ENCODE peak calls at places on chromosomes 6 and 20, in ten cellular contexts. S is heart right ventricle, Z is fibroblast of mammary gland, Q is endothelial cell, P is AG04450, D is GM20000, L is glutamatergic neuron, I is AG09309, B is ovary, C is adrenal gland. H is an unnamed sample.

GRCh38 chr6:155381856-155382690 is 67.8 kb upstream of the TFB1M start:
- DNase-seq in P (peak; percentile 88), L (no peak), B (no peak), D (no peak), Z (peak; percentile 96), I (peak; percentile 40), S (no peak), Q (no peak), C (no peak), H (no peak)

GRCh38 chr20:58438970-58439808 is 50.2 kb downstream of the VAPB start:
- DNase-seq in Q (no peak), C (no peak), I (no peak), Z (no peak), L (no peak), D (no peak), B (no peak), P (no peak), S (no peak), H (no peak)

GRCh38 chr20:61251529-61252393 is at the start of gene CDH4:
- DNase-seq in I (no peak), Q (peak; percentile 20), L (peak; percentile 53), C (no peak), B (no peak), S (no peak), P (no peak), D (no peak), Z (no peak), H (no peak)

GRCh38 chr6:87722831-87723726 is 21.0 kb upstream of the AKIRIN2 start:
- DNase-seq in I (peak; percentile 88), S (peak; percentile 71), D (no peak), L (no peak), Q (no peak), B (no peak), Z (peak; percentile 98), P (peak; percentile 85), C (peak; percentile 85), H (no peak)

GRCh38 chr6:5537967-5538366 is 276.7 kb downstream of the FARS2 start:
- DNase-seq in D (no peak), P (no peak), B (no peak), L (no peak), Z (peak; percentile 65), I (peak; percentile 34), S (no peak), C (no peak), Q (no peak), H (no peak)

GRCh38 chr6:157304840-157305675 is 18.3 kb downstream of the TMEM242 start:
- DNase-seq in C (peak; percentile 78), Q (peak; percentile 26), P (no peak), L (no peak), D (no peak), B (no peak), I (no peak), Z (no peak), S (no peak), H (no peak)

GRCh38 chr6:157867155-157867559 is 44.1 kb downstream of the SNX9 start:
- DNase-seq in Z (peak; percentile 61), L (no peak), P (no peak), C (no peak), I (no peak), B (peak; percentile 14), Q (no peak), D (no peak), S (no peak), H (no peak)

GRCh38 chr6:5511924-5512323 is 250.6 kb downstream of the FARS2 start:
- DNase-seq in P (peak; percentile 21), C (no peak), B (no peak), L (no peak), I (peak; percentile 77), S (no peak), Q (no peak), D (no peak), Z (peak; percentile 77), H (no peak)

GRCh38 chr20:53622247-53623114 is 28.8 kb upstream of the ZNF217 start:
- DNase-seq in C (no peak), S (no peak), P (no peak), L (no peak), I (no peak), B (peak; percentile 23), Z (no peak), Q (no peak), D (no peak), H (no peak)

DNA sequence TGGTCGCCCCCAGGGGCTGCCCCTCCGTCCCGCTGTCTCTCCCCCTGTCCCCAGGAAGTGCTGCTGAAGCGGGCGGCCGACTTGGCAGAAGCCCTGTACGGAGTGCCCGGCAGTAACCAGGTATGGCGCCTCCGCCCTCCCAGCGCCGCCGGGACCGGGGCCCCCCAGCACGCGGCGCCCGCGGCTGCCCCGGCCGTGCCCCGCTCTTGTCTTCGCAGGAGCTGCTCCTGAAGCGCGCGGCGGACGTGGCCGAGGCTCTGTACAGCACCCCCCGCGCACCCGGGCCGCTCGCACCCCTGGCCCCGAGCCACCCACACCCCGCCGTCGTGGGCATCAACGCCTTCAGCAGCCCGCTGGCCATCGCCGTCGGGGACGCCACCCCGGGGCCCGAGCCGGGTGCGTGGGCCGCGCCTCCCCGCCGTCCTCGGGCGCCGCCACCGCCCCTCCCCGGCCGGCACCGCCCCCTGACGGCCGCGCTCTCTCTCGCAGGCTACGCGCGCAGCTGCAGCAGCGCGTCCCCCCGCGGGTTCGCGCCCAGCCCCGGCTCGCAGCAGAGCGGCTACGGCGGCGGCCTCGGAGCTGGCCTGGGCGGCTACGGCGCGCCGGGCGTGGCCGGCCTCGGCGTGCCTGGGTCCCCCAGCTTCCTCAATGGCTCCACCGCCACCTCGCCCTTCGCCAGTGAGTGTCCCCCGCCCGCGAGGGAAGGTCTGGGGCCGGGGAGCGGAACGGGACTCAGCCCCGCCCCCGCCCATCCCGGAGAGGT is 48.4 kb downstream of the CPXM1 start:
- DNase-seq in P (no peak), I (no peak), Z (no peak), B (peak; percentile 44), L (no peak), D (peak; percentile 72), S (no peak), Q (no peak), C (no peak), H (peak; percentile 70)
- TF ChIP-seq CTCF in P (no peak), I (no peak), Z (no peak), B (peak; percentile 45), L (no peak), D (peak; percentile 15), S (no peak), Q (no peak), C (peak; percentile 35), H (peak; percentile 41)

GRCh38 chr20:57048027-57048869 is 218.2 kb downstream of the BMP7 start:
- DNase-seq in B (no peak), I (no peak), C (peak; percentile 57), S (no peak), D (peak; percentile 61), P (no peak), Z (peak; percentile 32), Q (peak; percentile 61), L (peak; percentile 76), H (peak; percentile 78)
- TF ChIP-seq CTCF in B (no peak), I (peak; percentile 69), C (peak; percentile 52), S (peak; percentile 34), D (peak; percentile 70), P (peak; percentile 48), Z (peak; percentile 52), Q (peak; percentile 67), L (peak; percentile 83), H (peak; percentile 69)

GRCh38 chr20:49507741-49508434 is 25.4 kb upstream of the KCNB1 start:
- DNase-seq in B (no peak), P (no peak), L (no peak), D (no peak), C (no peak), Z (no peak), Q (no peak), S (no peak), I (no peak), H (no peak)

GRCh38 chr20:49510562-49511117 is 28.2 kb upstream of the KCNB1 start:
- DNase-seq in D (no peak), C (no peak), Q (no peak), L (no peak), B (peak; percentile 79), P (peak; percentile 80), Z (peak; percentile 90), S (peak; percentile 23), I (peak; percentile 92), H (no peak)

GRCh38 chr20:49505518-49505917 is 23.1 kb upstream of the KCNB1 start:
- DNase-seq in D (no peak), L (peak; percentile 92), Z (peak; percentile 30), Q (peak; percentile 85), S (peak; percentile 22), I (no peak), C (no peak), B (peak; percentile 33), P (no peak), H (no peak)

GRCh38 chr20:49511788-49512525 is 29.5 kb upstream of the KCNB1 start:
- DNase-seq in Z (no peak), C (no peak), I (no peak), S (no peak), D (no peak), L (no peak), B (no peak), P (no peak), Q (no peak), H (no peak)

DNA sequence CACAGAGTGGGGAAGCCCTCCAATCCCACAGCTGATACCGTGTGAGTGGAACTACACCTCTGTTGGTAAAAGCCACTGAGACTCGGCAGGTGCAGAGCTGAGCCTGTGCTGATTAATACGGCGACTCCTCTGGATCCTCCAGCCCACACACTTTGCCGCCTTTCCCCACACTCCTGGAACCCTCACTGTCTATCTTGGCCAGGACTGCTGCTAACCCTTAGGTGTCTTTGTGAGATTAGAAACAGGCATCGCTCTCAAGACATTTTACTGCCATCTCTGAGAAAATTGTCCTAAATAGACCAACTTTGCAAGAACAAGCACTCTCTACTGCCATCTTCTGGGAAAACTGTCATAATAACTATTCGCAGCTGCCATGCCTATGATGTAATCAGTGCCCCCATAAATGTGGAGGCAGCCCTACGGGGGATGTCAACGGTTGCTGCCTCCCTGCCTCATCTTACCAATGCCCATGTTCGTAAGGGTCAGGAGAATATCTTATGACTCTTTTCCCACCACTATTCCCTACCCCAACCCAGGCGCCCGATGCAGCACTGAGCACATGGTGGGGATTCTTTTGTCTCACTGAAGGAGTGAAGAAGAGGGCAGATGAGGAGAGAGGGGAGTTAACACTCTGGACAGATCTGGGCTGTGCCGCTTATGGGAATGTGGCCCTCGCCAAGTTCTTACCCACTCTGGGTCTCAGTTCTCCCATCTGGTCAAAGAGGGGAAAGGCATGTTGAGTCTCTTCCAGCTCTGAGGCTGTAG is 26.1 kb upstream of the KCNB1 start:
- DNase-seq in Q (no peak), P (no peak), I (peak; percentile 8), L (no peak), D (peak; percentile 60), C (no peak), Z (peak; percentile 58), B (no peak), S (no peak), H (peak; percentile 73)
- TF ChIP-seq CTCF in Q (peak; percentile 64), P (peak; percentile 65), I (peak; percentile 56), L (peak; percentile 70), D (no peak), C (peak; percentile 61), Z (peak; percentile 60), B (peak; percentile 29), S (peak; percentile 59), H (peak; percentile 14)

GRCh38 chr6:43287717-43288679 is 10.1 kb upstream of the SLC22A7 start:
- DNase-seq in Z (no peak), D (no peak), L (no peak), S (no peak), Q (no peak), P (no peak), B (no peak), C (no peak), I (no peak), H (no peak)
- TF ChIP-seq CTCF in Z (no peak), D (no peak), L (no peak), S (no peak), Q (no peak), P (no peak), B (no peak), C (no peak), I (no peak), H (no peak)

GRCh38 chr20:17884318-17885003 is 84.1 kb downstream of the SNX5 start:
- DNase-seq in Q (no peak), S (no peak), Z (no peak), I (no peak), D (no peak), P (no peak), L (no peak), C (no peak), B (no peak), H (no peak)
- TF ChIP-seq CTCF in Q (no peak), S (no peak), Z (no peak), I (no peak), D (no peak), P (no peak), L (no peak), C (no peak), B (no peak), H (no peak)

H was measured in GM13976.